ENCODE peak calls at places on chromosome 12, in five cellular contexts. V, O, K, W and X are unnamed samples.

GRCh38 chr12:113932411-113933196 is 33.5 kb downstream of the RBM19 start:
- DNase-seq in V (peak), O (peak), K (peak), W (peak), X (peak)

GRCh38 chr12:56124133-56124532 is 3.9 kb upstream of the ESYT1 start:
- DNase-seq in V (no peak), O (no peak), K (no peak), W (no peak), X (no peak)

GRCh38 chr12:120539303-120539702 is 5.1 kb downstream of the RNF10 start:
- DNase-seq in V (no peak), O (peak), K (peak), W (peak), X (peak)

GRCh38 chr12:82182601-82183000 is 175.6 kb downstream of the CCDC59 start:
- DNase-seq in V (peak), O (peak), K (no peak), W (peak), X (no peak)

GRCh38 chr12:39990122-39991101 is 115.5 kb downstream of the SLC2A13 start:
- DNase-seq in V (no peak), O (peak), K (peak), W (peak), X (peak)

GRCh38 chr12:131251336-131252101 is 297.8 kb downstream of the ADGRD1 start:
- DNase-seq in V (no peak), O (no peak), K (no peak), W (no peak), X (no peak)

GRCh38 chr12:120286768-120287490 is 4.8 kb downstream of the RNU4-2 start:
- DNase-seq in V (no peak), O (no peak), K (no peak), W (peak), X (no peak)

GRCh38 chr12:87661770-87662402 is 367.3 kb downstream of the C12orf50 start:
- DNase-seq in V (no peak), O (peak), K (peak), W (no peak), X (no peak)

GRCh38 chr12:56297400-56297799 is 2.7 kb downstream of the CS start:
- DNase-seq in V (no peak), O (no peak), K (no peak), W (no peak), X (no peak)

GRCh38 chr12:119835068-119835467 is 42.1 kb downstream of the CIT start:
- DNase-seq in V (no peak), O (peak), K (peak), W (no peak), X (peak)

GRCh38 chr12:30862486-30862885 is 64.1 kb upstream of the TSPAN11 start:
- DNase-seq in V (peak), O (peak), K (peak), W (peak), X (peak)

GRCh38 chr12:113461666-113462065 is 10.0 kb downstream of the LHX5 start:
- DNase-seq in V (no peak), O (no peak), K (no peak), W (no peak), X (peak)

GRCh38 chr12:31029916-31030562 is 43.6 kb upstream of the DDX11 start:
- DNase-seq in V (no peak), O (no peak), K (no peak), W (no peak), X (no peak)

GRCh38 chr12:90010089-90010488 is 301.5 kb upstream of the ATP2B1 start:
- DNase-seq in V (peak), O (no peak), K (no peak), W (no peak), X (peak)

GRCh38 chr12:131039551-131039950 is 85.8 kb downstream of the ADGRD1 start:
- DNase-seq in V (no peak), O (no peak), K (no peak), W (no peak), X (no peak)

GRCh38 chr12:104677441-104678089 is 220.8 kb downstream of the CHST11 start:
- DNase-seq in V (no peak), O (no peak), K (no peak), W (no peak), X (no peak)

GRCh38 chr12:2332266-2332665 is 279.5 kb downstream of the CACNA1C start:
- DNase-seq in V (peak), O (peak), K (no peak), W (peak), X (peak)

GRCh38 chr12:65187665-65188064 is 18.3 kb downstream of the LEMD3 start:
- DNase-seq in V (no peak), O (no peak), K (no peak), W (no peak), X (no peak)
- TF ChIP-seq CTCF in V (no peak), O (no peak), K (no peak), W (no peak), X (no peak)

DNA sequence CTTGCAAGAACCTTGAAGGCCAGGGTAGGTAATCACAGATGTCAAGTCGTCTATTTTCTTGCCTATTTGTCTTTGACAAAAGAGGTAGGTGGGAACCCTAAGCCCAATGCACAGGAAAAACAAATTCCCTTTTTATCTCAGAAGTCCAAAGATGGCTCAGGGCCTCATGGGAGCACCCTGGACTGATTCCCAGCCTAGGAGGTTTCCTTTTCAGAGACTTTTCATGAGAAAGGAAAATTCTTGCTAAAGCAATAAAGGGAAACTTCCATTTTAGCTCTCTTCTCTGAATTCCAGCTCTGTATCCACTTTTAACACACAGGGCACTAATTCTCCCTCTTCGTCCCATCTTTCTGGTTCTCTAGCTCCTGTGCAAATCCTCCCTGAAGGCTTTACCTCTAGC is 1.2 kb downstream of the ZNF641 start:
- DNase-seq in V (no peak), O (peak), K (peak), W (peak), X (peak)
- H3K4me3 ChIP-seq in V (peak), O (peak), K (peak), W (no peak), X (peak)

DNA sequence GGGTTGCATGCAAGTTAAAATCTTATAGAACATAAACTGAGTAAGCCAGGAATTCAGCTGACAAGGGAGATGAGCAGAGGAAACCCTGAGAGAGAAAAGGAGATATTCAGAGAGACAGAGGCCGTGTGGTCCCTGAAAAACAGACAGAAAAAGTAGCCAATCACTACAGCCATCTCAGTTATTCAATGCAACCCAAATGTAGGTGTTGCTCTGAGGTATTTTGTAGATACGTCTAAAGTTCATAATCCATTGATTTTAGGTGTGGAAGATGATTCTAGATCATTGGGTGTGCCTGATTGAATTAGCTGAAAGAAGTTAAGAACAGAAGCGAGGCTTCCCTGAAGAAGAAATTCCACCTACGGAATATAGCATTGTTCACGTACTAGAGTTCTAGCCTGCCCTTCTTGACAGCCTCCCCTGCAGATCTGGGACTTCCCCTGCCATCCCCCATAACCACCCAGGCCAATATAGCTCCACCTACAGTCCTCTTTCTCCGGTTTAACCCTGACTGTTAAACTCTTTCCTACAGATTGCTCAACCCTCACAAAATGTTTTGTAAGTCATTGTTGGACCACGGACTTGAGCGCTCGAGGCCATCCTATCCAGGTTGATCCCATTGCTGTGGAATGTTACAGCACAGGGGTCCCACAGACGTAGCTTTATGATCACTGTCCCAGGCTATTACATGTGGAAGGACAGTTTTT is 21.7 kb downstream of the AICDA start:
- DNase-seq in V (no peak), O (no peak), K (no peak), W (no peak), X (no peak)
- TF ChIP-seq CTCF in V (no peak), O (no peak), K (no peak), W (no peak), X (no peak)

DNA sequence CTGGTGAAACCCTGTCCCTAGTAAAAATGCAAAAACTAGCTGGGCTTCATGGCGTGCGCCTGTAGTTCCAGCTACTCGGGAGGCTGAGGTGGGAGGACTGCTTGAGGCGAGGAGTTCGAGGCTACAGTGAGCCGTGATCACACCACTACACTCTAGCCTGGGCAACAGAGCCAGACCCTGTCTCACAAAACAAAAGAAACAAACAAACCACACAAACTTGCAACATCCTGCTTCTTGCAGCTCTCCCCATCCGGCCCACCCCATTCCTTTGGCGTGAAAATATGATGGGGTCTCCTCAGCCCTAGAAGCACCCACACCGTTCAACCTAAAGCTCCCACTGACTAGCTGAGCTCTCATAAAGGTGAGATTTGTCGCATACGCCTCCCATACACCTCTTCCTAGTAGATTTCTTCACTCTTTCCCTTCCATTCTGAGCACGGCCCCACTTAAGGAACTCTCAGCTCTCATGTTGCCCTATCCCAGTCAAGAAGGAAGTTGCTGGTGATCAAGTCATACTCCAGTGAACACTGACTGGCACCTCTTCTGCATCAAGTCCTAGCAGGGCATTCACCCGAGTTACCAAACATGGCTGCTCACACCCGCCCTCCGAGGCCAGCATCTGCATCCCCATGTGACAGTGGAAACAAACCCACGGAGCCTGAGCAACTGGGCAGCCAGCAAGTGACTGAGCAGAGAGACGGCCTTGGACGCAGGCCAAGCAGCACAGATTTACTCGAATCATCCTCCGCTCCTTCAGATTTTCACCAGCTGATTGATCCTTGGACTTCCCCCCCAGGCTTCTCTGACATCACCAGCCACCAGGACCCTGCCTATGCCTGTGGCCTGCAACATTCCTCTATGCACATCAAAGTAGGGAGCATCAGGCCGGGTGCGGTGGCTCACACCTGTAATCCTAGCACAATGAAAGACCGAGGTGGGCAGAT is 18.9 kb upstream of the CD27 start:
- DNase-seq in V (no peak), O (no peak), K (no peak), W (no peak), X (no peak)
- H3K4me3 ChIP-seq in V (no peak), O (no peak), K (no peak), W (no peak), X (no peak)

DNA sequence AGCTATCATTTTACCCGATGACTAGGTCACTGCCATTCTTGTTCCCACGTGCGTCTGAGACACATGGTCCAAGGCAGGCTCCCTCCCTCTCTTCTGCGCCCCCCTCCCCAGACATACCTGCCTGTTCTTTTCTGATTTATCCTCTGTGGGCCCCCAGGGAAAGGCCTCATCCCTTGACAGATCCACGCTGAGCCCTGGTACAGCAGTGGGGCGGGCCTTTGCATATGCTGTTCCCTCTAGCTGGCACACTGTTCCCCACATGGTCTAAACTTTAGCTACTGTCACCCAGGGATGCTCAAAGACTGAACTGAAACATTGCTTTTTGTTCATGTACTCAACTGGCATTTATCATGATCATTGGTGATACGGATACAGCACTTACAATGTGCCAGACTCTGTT is 122.5 kb downstream of the SCARB1 start:
- DNase-seq in V (no peak), O (no peak), K (no peak), W (no peak), X (no peak)
- TF ChIP-seq CTCF in V (no peak), O (no peak), K (no peak), W (no peak), X (no peak)

GRCh38 chr12:54412348-54412747 is 6.7 kb downstream of the ITGA5 start:
- DNase-seq in V (no peak), O (no peak), K (no peak), W (no peak), X (no peak)

GRCh38 chr12:54415223-54415929 is 3.7 kb downstream of the ITGA5 start:
- DNase-seq in V (no peak), O (no peak), K (no peak), W (no peak), X (no peak)

GRCh38 chr12:54413284-54414190 is 5.5 kb downstream of the ITGA5 start:
- DNase-seq in V (no peak), O (no peak), K (peak), W (peak), X (peak)

GRCh38 chr12:54412786-54413185 is 6.3 kb downstream of the ITGA5 start:
- DNase-seq in V (no peak), O (no peak), K (no peak), W (no peak), X (no peak)

GRCh38 chr12:54414191-54414525 is 4.9 kb downstream of the ITGA5 start:
- DNase-seq in V (no peak), O (no peak), K (no peak), W (no peak), X (no peak)
- H3K4me3 ChIP-seq in V (no peak), O (peak), K (no peak), W (peak), X (peak)

GRCh38 chr12:51219345-51219744 is 1.5 kb upstream of the POU6F1 start:
- DNase-seq in V (no peak), O (no peak), K (no peak), W (no peak), X (no peak)

GRCh38 chr12:51216652-51217051 is 1.2 kb downstream of the POU6F1 start:
- DNase-seq in V (no peak), O (no peak), K (no peak), W (no peak), X (no peak)

GRCh38 chr12:51218607-51219161 is 822 bp upstream of the POU6F1 start:
- DNase-seq in V (no peak), O (no peak), K (no peak), W (no peak), X (no peak)

GRCh38 chr12:51217968-51218606 is at the start of gene POU6F1:
- DNase-seq in V (peak), O (peak), K (peak), W (peak), X (peak)

DNA sequence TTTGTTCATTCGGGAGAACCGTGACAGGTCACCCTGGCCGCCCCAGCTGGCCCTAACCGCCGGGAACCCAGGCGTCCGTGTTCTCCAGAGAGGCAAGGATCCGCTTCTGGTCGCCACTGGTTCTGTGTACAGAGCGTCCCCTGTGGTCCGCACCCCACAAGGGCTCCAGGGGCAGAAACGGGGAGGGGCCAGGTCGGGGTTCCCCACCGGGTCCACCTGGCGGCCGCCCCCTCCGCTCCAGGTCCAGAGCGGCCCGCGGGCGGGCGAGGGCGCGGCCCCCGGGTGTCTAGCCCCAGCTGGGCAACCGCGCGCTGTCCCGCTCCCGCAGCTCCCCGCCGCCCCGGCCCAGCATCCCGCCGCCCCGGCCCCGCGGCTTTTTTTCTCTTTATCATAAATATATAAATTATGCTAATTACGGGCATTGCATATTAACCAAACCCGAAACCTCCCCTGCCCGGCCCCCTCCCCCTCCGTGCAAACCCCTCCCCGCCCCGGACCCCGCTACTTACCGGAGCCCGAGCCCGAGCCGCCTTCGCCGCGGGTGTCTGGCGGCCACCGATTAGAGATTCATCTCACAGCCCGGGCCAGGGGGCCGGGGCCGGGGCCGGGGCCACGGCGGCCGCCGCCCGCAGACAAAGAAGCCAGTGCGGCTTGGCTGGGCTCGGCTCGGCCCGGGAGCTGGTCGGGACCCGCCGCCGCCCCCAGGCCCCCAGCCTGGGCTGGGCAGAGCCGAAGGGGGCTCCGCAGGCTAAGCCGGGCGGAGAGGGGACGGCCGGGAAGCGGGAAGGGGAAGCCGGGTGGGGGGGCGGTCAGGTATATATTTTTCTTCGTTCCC is 512 bp downstream of the POU6F1 start:
- DNase-seq in V (no peak), O (no peak), K (peak), W (peak), X (peak)
- TF ChIP-seq CTCF in V (peak), O (peak), K (peak), W (peak), X (no peak)

DNA sequence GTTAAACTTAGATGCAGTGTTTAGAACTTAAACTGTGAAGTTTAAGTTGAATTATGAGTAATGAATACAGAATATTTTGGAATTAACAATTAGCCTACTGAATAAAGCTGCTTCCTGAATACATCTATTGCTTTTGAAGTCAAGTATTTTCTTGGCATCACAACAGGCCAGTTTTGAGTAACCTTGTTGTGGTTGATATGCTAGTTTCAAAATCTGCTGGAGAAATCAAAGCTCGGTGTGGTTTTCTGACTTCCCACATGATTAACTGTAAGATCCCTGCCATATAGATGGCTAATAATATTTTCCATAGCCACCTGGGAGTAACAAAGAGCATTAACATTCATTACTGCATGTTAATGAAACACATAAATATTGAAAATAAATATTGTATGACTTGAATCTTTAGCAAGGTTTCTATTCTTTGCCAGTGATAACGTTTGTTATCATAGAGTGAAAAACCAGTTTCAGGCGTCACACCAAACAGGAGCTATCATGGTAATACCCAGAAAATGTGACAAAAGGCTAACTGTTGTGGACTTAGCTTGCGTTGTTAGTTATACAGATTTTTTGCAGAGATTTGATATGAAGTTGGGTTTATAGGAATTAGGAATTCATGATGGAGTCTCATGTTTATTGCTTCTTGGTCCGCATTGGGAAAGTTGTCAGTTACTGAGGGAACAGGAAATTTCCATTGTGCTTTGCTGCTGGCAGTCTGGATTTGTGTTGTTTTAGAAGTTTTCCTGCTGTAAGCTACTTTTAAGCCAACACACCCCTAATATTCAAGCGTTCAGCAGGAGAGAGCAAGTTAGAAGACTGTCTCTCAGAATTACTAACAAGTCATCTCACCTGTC is 32.1 kb downstream of the PPFIBP1 start:
- DNase-seq in V (peak), O (peak), K (peak), W (peak), X (peak)
- H3K4me3 ChIP-seq in V (no peak), O (no peak), K (no peak), W (peak), X (no peak)

DNA sequence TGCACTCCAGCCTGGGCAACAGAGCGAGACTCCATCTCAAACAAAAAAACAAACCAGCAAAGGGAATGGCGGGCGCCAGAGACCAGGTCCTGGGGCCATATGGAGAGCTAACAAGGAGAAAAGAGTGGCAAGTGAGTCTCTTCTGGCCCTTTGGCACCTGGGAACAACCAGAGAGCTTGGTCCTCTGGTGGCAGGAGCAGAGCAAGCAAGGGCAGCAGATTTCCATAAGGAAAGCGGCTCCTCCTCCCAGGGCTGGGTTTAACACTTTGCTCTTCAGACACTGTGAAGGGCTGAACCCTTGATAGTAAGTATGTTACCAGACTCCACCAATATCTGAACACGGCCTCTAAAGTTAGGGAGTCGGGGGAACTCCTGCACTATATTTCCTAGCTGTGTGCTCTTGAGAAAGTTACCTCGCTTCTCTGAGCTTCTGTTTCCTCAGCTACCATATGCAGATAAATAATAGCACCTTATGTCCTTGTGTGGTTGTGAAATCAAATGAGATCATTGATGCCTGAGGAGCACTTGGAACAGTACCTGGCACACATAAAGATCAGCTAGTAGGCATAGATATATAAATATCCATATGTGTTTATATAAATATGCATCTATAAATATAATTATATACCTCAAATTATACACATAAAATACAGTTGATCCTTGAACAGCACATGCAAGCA is 33.4 kb upstream of the PLEKHG6 start:
- DNase-seq in V (no peak), O (no peak), K (no peak), W (no peak), X (peak)
- TF ChIP-seq CTCF in V (peak), O (peak), K (peak), W (no peak), X (no peak)